ENCODE peak calls at places on chromosomes 7 and 10, in eight cellular contexts. Z, D, J, H, V, A, S and F are unnamed samples.

GRCh38 chr7:4706384-4707032 is 24.4 kb downstream of the FOXK1 start:
- DNase-seq in Z (no peak), D (no peak), J (no peak), H (no peak), V (no peak), A (no peak), S (no peak), F (no peak)

GRCh38 chr7:88964418-88964817 is 168.9 kb upstream of the TEX47 start:
- DNase-seq in Z (no peak), D (no peak), J (no peak), H (no peak), V (no peak), A (no peak), S (no peak), F (no peak)

GRCh38 chr7:143413123-143413522 is 4.5 kb upstream of the EPHA1 start:
- DNase-seq in Z (no peak), D (no peak), J (no peak), H (no peak), V (no peak), A (no peak), S (no peak), F (no peak)

GRCh38 chr7:129499915-129500463 is 2.3 kb upstream of the SMKR1 start:
- DNase-seq in Z (peak; percentile 26), D (no peak), J (no peak), H (no peak), V (no peak), A (no peak), S (no peak), F (no peak)

GRCh38 chr7:44310221-44310848 is 15.1 kb downstream of the CAMK2B start:
- DNase-seq in Z (no peak), D (no peak), J (no peak), H (no peak), V (no peak), A (no peak), S (no peak), F (no peak)

GRCh38 chr7:41825927-41826480 is 123.1 kb upstream of the INHBA start:
- DNase-seq in Z (no peak), D (no peak), J (no peak), H (no peak), V (peak; percentile 31), A (no peak), S (no peak), F (no peak)

GRCh38 chr7:39465055-39465929 is 100.9 kb upstream of the YAE1 start:
- DNase-seq in Z (peak; percentile 17), D (no peak), J (peak; percentile 80), H (peak; percentile 53), V (peak; percentile 75), A (no peak), S (no peak), F (peak; percentile 30)

GRCh38 chr7:76282344-76283253 is 19.9 kb upstream of the HSPB1 start:
- DNase-seq in Z (no peak), D (no peak), J (no peak), H (peak; percentile 51), V (peak; percentile 61), A (peak; percentile 48), S (no peak), F (no peak)

GRCh38 chr10:129972966-129973673 is 9.0 kb upstream of the EBF3 start:
- DNase-seq in Z (no peak), D (peak; percentile 9), J (no peak), H (no peak), V (no peak), A (no peak), S (no peak), F (no peak)

GRCh38 chr7:130208511-130208910 is 851 bp downstream of the SSMEM1 start:
- DNase-seq in Z (no peak), D (no peak), J (peak; percentile 6), H (no peak), V (no peak), A (no peak), S (no peak), F (no peak)

GRCh38 chr10:76973515-76974289 is 663.9 kb downstream of the KCNMA1 start:
- DNase-seq in Z (no peak), D (no peak), J (peak; percentile 18), H (no peak), V (no peak), A (no peak), S (no peak), F (no peak)

GRCh38 chr7:1939434-1940401 is 269.6 kb downstream of the ELFN1 start:
- DNase-seq in Z (no peak), D (peak; percentile 63), J (no peak), H (no peak), V (no peak), A (peak; percentile 27), S (no peak), F (no peak)

GRCh38 chr10:2610946-2611345 is 456.4 kb upstream of the PFKP start:
- DNase-seq in Z (no peak), D (no peak), J (no peak), H (no peak), V (peak; percentile 10), A (no peak), S (no peak), F (no peak)

GRCh38 chr7:130903358-130903974 is 169.5 kb upstream of the KLF14 start:
- DNase-seq in Z (no peak), D (no peak), J (peak; percentile 52), H (peak; percentile 33), V (no peak), A (no peak), S (no peak), F (no peak)

GRCh38 chr10:43267811-43268210 is 946 bp upstream of the RASGEF1A start:
- DNase-seq in Z (no peak), D (no peak), J (no peak), H (no peak), V (no peak), A (no peak), S (no peak), F (no peak)

GRCh38 chr10:28503114-28503513 is 29.8 kb upstream of the WAC start:
- DNase-seq in Z (no peak), D (no peak), J (no peak), H (peak; percentile 59), V (no peak), A (peak; percentile 30), S (no peak), F (no peak)

GRCh38 chr7:19916011-19916410 is 142.6 kb upstream of the TMEM196 start:
- DNase-seq in Z (no peak), D (no peak), J (no peak), H (no peak), V (no peak), A (no peak), S (no peak), F (no peak)

GRCh38 chr10:58385784-58386112 is 538 bp downstream of the TFAM start:
- DNase-seq in Z (no peak), D (peak; percentile 51), J (peak; percentile 65), H (peak; percentile 19), V (peak; percentile 64), A (no peak), S (peak; percentile 11), F (no peak)

GRCh38 chr7:112020800-112021199 is 185.4 kb downstream of the DOCK4 start:
- DNase-seq in Z (no peak), D (no peak), J (no peak), H (no peak), V (no peak), A (no peak), S (no peak), F (no peak)

GRCh38 chr7:112022128-112022527 is 184.1 kb downstream of the DOCK4 start:
- DNase-seq in Z (no peak), D (no peak), J (peak; percentile 55), H (no peak), V (no peak), A (no peak), S (no peak), F (no peak)

GRCh38 chr7:112021348-112022044 is 184.7 kb downstream of the DOCK4 start:
- DNase-seq in Z (no peak), D (no peak), J (no peak), H (no peak), V (no peak), A (no peak), S (no peak), F (no peak)

GRCh38 chr7:112018305-112019030 is 187.7 kb downstream of the DOCK4 start:
- DNase-seq in Z (no peak), D (no peak), J (no peak), H (no peak), V (no peak), A (no peak), S (no peak), F (no peak)

GRCh38 chr7:112019932-112020331 is 186.3 kb downstream of the DOCK4 start:
- DNase-seq in Z (no peak), D (no peak), J (no peak), H (no peak), V (no peak), A (no peak), S (no peak), F (no peak)
- H3K27ac ChIP-seq in Z (no peak overlapping the region), D (peak overlapping the region; percentile 44), J (no peak overlapping the region), H (no peak overlapping the region), V (no peak overlapping the region), A (no peak overlapping the region), S (no peak overlapping the region), F (no peak overlapping the region)

GRCh38 chr10:119318411-119319160 is 111.2 kb downstream of the GRK5 start:
- DNase-seq in Z (no peak), D (no peak), J (peak; percentile 3), H (no peak), V (no peak), A (no peak), S (no peak), F (no peak)

GRCh38 chr10:119320981-119321380 is 113.6 kb downstream of the GRK5 start:
- DNase-seq in Z (no peak), D (no peak), J (no peak), H (no peak), V (no peak), A (no peak), S (no peak), F (no peak)

GRCh38 chr10:119319920-119320258 is 112.5 kb downstream of the GRK5 start:
- DNase-seq in Z (no peak), D (no peak), J (no peak), H (no peak), V (no peak), A (no peak), S (no peak), F (no peak)

GRCh38 chr10:119316729-119317097 is 109.3 kb downstream of the GRK5 start:
- DNase-seq in Z (no peak), D (no peak), J (peak; percentile 86), H (no peak), V (no peak), A (peak; percentile 68), S (no peak), F (no peak)

GRCh38 chr10:119319161-119319919 is 112.0 kb downstream of the GRK5 start:
- DNase-seq in Z (no peak), D (no peak), J (peak; percentile 16), H (no peak), V (no peak), A (no peak), S (no peak), F (no peak)
- H3K4me1 ChIP-seq in Z (peaks cover 28% of the 10 kb centered on the region), D (peaks cover 74% of the 10 kb centered on the region), J (peaks cover 44% of the 10 kb centered on the region), H (no peaks in the 10 kb centered on the region), V (peaks cover 30% of the 10 kb centered on the region), A (peaks cover 80% of the 10 kb centered on the region), S (peaks cover 24% of the 10 kb centered on the region), F (peaks cover 15% of the 10 kb centered on the region)

GRCh38 chr7:157010588-157011332 is at the start of gene MNX1:
- DNase-seq in Z (no peak), D (peak; percentile 88), J (peak; percentile 84), H (peak; percentile 92), V (peak; percentile 93), A (no peak), S (peak; percentile 23), F (no peak)
- H3K4me3 ChIP-seq in Z (peak within 1 kb of the TSS; percentile 74), D (peak within 1 kb of the TSS; percentile 63), J (peak within 1 kb of the TSS; percentile 39), H (peak within 1 kb of the TSS; percentile 91), V (peak within 1 kb of the TSS; percentile 48), A (peak within 1 kb of the TSS; percentile 50), S (peak within 1 kb of the TSS; percentile 71), F (peak within 1 kb of the TSS; percentile 24)

GRCh38 chr10:121822180-121822579 is 105.7 kb downstream of the ATE1 start:
- DNase-seq in Z (no peak), D (no peak), J (no peak), H (no peak), V (no peak), A (no peak), S (no peak), F (no peak)
- H3K27ac ChIP-seq in Z (no peak overlapping the region), D (no peak overlapping the region), J (no peak overlapping the region), H (no peak overlapping the region), V (no peak overlapping the region), A (no peak overlapping the region), S (no peak overlapping the region), F (no peak overlapping the region)